ENCODE peak calls at places on chromosomes 2 and 18, in eight cellular contexts. H, N, G, U, O, M, Z and X are unnamed samples.

GRCh38 chr2:234682492-234683228 is 185.8 kb upstream of the ARL4C start:
- DNase-seq in U (no peak), M (no peak), H (no peak), N (peak), Z (no peak), O (no peak), G (no peak), X (no peak)

GRCh38 chr2:173943738-173944137 is 21.4 kb downstream of the SP3 start:
- DNase-seq in N (no peak), Z (no peak), G (no peak), H (no peak), M (no peak), O (no peak), U (no peak), X (no peak)

GRCh38 chr2:225735844-225736243 is 336.3 kb downstream of the NYAP2 start:
- DNase-seq in G (no peak), U (no peak), H (no peak), N (peak), Z (no peak), M (no peak), O (no peak), X (no peak)

GRCh38 chr2:7014201-7014640 is 97.0 kb downstream of the RNF144A start:
- DNase-seq in O (peak), M (no peak), H (no peak), Z (peak), U (no peak), G (peak), N (no peak), X (peak)

GRCh38 chr2:65040414-65041261 is 15.6 kb upstream of the CEP68 start:
- DNase-seq in O (peak), Z (peak), U (peak), M (peak), G (peak), H (peak), N (peak), X (peak)

GRCh38 chr2:188765522-188765921 is 208.7 kb upstream of the COL3A1 start:
- DNase-seq in G (peak), H (no peak), M (no peak), O (no peak), Z (no peak), U (no peak), N (peak), X (peak)

GRCh38 chr18:32057624-32058165 is 34.0 kb upstream of the RNF138 start:
- DNase-seq in U (no peak), H (no peak), N (no peak), G (peak), M (no peak), Z (no peak), O (no peak), X (peak)

GRCh38 chr2:241798081-241798630 is 10.8 kb upstream of the NEU4 start:
- DNase-seq in U (no peak), O (no peak), H (no peak), Z (no peak), G (no peak), N (no peak), M (no peak), X (no peak)

GRCh38 chr2:216584112-216584511 is 49.1 kb upstream of the IGFBP2 start:
- DNase-seq in Z (no peak), M (no peak), G (no peak), O (no peak), H (no peak), N (no peak), U (no peak), X (no peak)

GRCh38 chr18:60067426-60068210 is 167.8 kb downstream of the PMAIP1 start:
- DNase-seq in O (no peak), H (no peak), N (no peak), U (no peak), M (no peak), G (peak), Z (no peak), X (peak)

GRCh38 chr2:181174880-181175590 is 194.6 kb downstream of the UBE2E3 start:
- DNase-seq in O (no peak), Z (no peak), M (no peak), G (no peak), U (no peak), H (no peak), N (peak), X (no peak)

GRCh38 chr2:226979004-226979403 is 143.2 kb downstream of the RHBDD1 start:
- DNase-seq in H (no peak), N (no peak), G (peak), O (no peak), M (no peak), Z (no peak), U (no peak), X (peak)